ENCODE peak calls at places on chromosomes 2 and 18, in four cellular contexts. H is SK-N-SH, A is GM12878, C is H1. O is an unnamed sample.

GRCh38 chr2:3180082-3180908 is 197.3 kb downstream of the EIPR1 start:
- DNase-seq in H (peak; percentile 38), A (no peak), C (no peak), O (no peak)

GRCh38 chr2:85428343-85428881 is 9.9 kb downstream of the SH2D6 start:
- DNase-seq in H (no peak), A (no peak), C (no peak), O (no peak)

GRCh38 chr2:43226955-43227829 is 786 bp upstream of the ZFP36L2 start:
- DNase-seq in H (peak; percentile 91), A (no peak), C (no peak), O (peak; percentile 89)

GRCh38 chr2:106614511-106615291 is 127.5 kb downstream of the CD8B2 start:
- DNase-seq in H (no peak), A (no peak), C (no peak), O (no peak)

GRCh38 chr18:21479721-21480120 is 120.8 kb downstream of the ESCO1 start:
- DNase-seq in H (no peak), A (no peak), C (no peak), O (no peak)

GRCh38 chr2:66929632-66930385 is 467.3 kb upstream of the ETAA1 start:
- DNase-seq in H (no peak), A (no peak), C (no peak), O (no peak)

GRCh38 chr2:113218283-113219091 is 44.7 kb downstream of the PSD4 start:
- DNase-seq in H (no peak), A (no peak), C (no peak), O (no peak)

GRCh38 chr2:238704471-238705230 is 143.2 kb upstream of the TWIST2 start:
- DNase-seq in H (no peak), A (no peak), C (no peak), O (no peak)

GRCh38 chr2:48714240-48714639 is 41.3 kb downstream of the LHCGR start:
- DNase-seq in H (no peak), A (no peak), C (no peak), O (no peak)

GRCh38 chr2:230734247-230735175 is 21.9 kb downstream of the CAB39 start:
- DNase-seq in H (no peak), A (no peak), C (no peak), O (no peak)

GRCh38 chr2:231621051-231621879 is 28.6 kb downstream of the TEX44 start:
- DNase-seq in H (no peak), A (no peak), C (no peak), O (no peak)

GRCh38 chr18:63084220-63084619 is 235.3 kb downstream of the BCL2 start:
- DNase-seq in H (no peak), A (no peak), C (no peak), O (no peak)

GRCh38 chr18:77056399-77057015 is 76.1 kb downstream of the MBP start:
- DNase-seq in H (no peak), A (no peak), C (no peak), O (peak; percentile 65)

GRCh38 chr2:131673400-131674173 is 145.9 kb downstream of the CCDC74A start:
- DNase-seq in H (peak; percentile 78), A (no peak), C (no peak), O (peak; percentile 72)

GRCh38 chr2:240069846-240070245 is 16.5 kb upstream of the OR6B3 start:
- DNase-seq in H (no peak), A (no peak), C (no peak), O (no peak)

GRCh38 chr2:241451840-241452461 is 56.4 kb downstream of the STK25 start:
- DNase-seq in H (no peak), A (no peak), C (no peak), O (no peak)

GRCh38 chr18:35045121-35045520 is 3.9 kb downstream of the MAPRE2 start:
- DNase-seq in H (peak; percentile 52), A (no peak), C (no peak), O (no peak)

GRCh38 chr18:25047421-25047820 is 304.5 kb downstream of the ZNF521 start:
- DNase-seq in H (no peak), A (no peak), C (no peak), O (no peak)

GRCh38 chr2:231682546-231683291 is 25.6 kb upstream of the PTMA start:
- DNase-seq in H (peak; percentile 68), A (no peak), C (no peak), O (peak; percentile 72)

GRCh38 chr2:96954490-96954846 is 31.9 kb downstream of the FAM178B start:
- DNase-seq in H (no peak), A (peak; percentile 39), C (no peak), O (no peak)

GRCh38 chr2:157572725-157573124 is 55.9 kb downstream of the ACVR1C start:
- DNase-seq in H (peak; percentile 33), A (no peak), C (no peak), O (no peak)

GRCh38 chr2:46175409-46175808 is 121.8 kb upstream of the EPAS1 start:
- DNase-seq in H (no peak), A (no peak), C (no peak), O (no peak)

GRCh38 chr2:46198931-46199330 is 98.3 kb upstream of the EPAS1 start:
- DNase-seq in H (no peak), A (no peak), C (no peak), O (no peak)

DNA sequence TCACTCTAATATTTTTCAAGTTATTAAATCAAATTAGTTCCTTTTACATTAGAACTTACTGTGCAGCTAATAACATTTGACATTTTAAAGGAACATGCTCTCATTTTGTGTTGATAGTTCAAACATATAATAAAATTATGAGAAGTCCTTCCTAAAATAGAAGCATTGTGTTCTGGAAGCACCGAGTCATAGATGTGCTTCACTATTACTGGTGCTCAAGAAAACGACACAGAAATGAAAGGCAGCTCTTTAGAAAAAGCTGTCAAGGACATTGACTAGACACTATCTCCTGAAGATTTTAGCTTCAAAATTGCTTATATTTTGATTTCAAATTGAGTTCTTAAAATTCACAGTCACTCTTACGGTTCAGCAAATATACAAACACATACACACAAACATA is 338.3 kb downstream of the NBAS start:
- DNase-seq in H (no peak), A (no peak), C (no peak), O (no peak)
- TF ChIP-seq GABPA in H (no peak), A (no peak), C (no peak), O (no peak)

GRCh38 chr2:25165992-25166618 is 2.3 kb downstream of the POMC start:
- DNase-seq in H (peak; percentile 73), A (peak; percentile 49), C (no peak), O (peak; percentile 78)
- TF ChIP-seq CTCF in H (peak; percentile 41), A (peak; percentile 79), C (peak; percentile 82), O (peak; percentile 11)

GRCh38 chr2:121489284-121489683 is 41.4 kb upstream of the RNU4ATAC start:
- DNase-seq in H (no peak), A (peak; percentile 12), C (no peak), O (no peak)
- TF ChIP-seq GABPA in H (no peak), A (no peak), C (no peak), O (no peak)

GRCh38 chr2:10016001-10016801 is 27.1 kb upstream of the KLF11 start:
- DNase-seq in H (no peak), A (no peak), C (no peak), O (no peak)

GRCh38 chr2:10020001-10020400 is 23.3 kb upstream of the KLF11 start:
- DNase-seq in H (no peak), A (no peak), C (no peak), O (no peak)

GRCh38 chr2:10016802-10017258 is 26.5 kb upstream of the KLF11 start:
- DNase-seq in H (no peak), A (no peak), C (no peak), O (no peak)

GRCh38 chr2:10019174-10019971 is 24.0 kb upstream of the KLF11 start:
- DNase-seq in H (no peak), A (no peak), C (no peak), O (no peak)

GRCh38 chr2:10017313-10017941 is 25.9 kb upstream of the KLF11 start:
- DNase-seq in H (no peak), A (no peak), C (no peak), O (no peak)
- TF ChIP-seq CTCF in H (no peak), A (no peak), C (no peak), O (no peak)

DNA sequence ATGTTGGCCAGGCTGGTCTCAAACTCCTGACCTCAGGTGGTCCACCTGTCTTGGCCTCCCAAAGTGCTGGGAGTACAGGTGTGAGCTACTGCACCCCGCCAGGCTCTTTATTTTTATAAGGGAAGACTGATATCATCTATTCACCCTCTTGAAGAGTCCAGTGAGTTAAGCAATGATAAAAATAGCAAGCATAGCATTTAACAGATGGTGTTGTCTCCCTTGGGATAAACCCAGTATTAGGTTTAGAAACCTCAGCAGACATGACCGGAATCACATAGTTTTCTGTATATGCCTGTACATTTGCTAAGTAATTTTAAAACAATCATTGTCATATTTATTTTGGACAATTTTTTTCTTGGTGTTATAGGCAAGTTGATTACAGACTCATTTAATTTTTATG is 888.5 kb downstream of the TRIB2 start:
- DNase-seq in H (no peak), A (no peak), C (no peak), O (no peak)
- TF ChIP-seq GABPA in H (no peak), A (no peak), C (no peak), O (no peak)

DNA sequence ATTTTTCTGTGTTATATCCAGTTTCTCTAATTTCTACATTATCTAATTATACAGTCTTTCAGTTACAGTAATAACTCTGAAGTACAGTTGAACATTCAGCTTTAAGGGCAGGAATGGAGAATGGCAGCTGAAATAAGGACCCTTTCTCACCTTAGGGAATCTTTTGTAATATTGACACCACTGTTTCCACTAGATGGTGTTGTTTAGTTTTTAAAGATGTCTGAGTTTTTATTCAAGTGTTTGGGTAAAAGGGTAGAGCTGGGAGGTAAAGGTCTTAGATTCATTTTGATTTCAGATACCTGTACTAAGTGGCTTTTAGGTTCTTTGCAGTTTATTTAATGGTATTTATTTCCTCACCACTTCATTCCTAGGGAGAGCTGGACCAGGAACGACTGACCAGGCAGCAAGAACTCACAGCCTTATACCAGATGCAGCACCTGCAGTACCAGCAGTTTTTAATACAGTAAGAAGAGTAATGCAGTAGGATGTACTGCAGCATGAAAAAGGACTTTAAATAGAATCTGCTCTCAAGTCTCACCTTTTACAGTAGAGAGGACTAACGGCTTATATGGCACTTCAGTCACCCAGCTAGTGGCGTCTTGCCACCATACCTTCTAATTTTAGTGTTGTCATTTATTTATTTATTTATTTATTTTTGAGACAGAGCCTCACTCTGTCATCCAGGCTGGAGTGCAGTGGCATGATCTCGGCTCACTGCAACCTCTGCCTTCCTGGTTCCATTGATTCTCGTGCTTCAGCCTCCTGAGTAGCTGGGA is 33.2 kb upstream of the KCNJ13 start:
- DNase-seq in H (no peak), A (no peak), C (no peak), O (no peak)
- TF ChIP-seq CTCF in H (no peak), A (no peak), C (no peak), O (no peak)

GRCh38 chr2:223396993-223397392 is 205.2 kb downstream of the SCG2 start:
- DNase-seq in H (no peak), A (no peak), C (no peak), O (no peak)

GRCh38 chr2:223404616-223405015 is 197.5 kb downstream of the SCG2 start:
- DNase-seq in H (no peak), A (no peak), C (no peak), O (no peak)

DNA sequence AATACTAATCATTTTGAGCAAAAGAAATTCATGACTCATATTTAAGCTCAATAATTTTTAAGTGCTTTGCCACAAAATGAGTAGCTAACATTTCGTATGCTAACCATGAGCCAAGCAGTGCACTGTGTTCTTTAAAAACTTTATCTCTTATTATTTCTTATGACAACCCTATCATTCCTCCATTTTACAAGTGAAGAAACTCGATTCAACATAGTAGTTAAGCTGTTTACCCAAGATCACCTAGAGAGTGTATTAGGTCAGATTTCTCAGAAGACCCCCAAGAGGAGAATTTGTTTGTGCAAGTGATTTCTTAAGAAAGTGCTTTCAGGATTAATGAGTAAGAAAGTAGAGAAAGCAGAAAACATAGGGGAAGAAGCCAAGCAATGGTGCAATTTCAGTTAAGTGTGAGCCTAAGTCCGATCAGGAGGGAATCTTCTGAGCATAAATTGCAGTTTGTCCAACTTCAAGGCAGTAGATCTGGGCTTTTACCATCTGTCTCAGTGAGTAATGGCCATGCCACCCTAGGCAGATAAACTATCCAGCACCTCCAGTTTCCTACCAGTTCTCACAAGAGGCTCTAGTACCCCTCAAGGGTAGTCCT is 202.7 kb downstream of the SCG2 start:
- DNase-seq in H (no peak), A (no peak), C (no peak), O (no peak)
- TF ChIP-seq GABPA in H (no peak), A (no peak), C (no peak), O (no peak)

O was measured in HL-60.